ENCODE peak calls at places on chromosomes 11 and 22, in six cellular contexts. K is stomach, E is GM23338, L is HCT116, C is Panc1, V is breast epithelium. R is an unnamed sample. For H3K4me1, the result is how much of the 10 kb centered on the place peaks cover.

GRCh38 chr11:112310414-112310813 is 49.8 kb upstream of the PLET1 start:
- DNase-seq in K (no peak), E (no peak), L (no peak), C (no peak), V (no peak), R (no peak)

GRCh38 chr22:33051960-33052839 is 6.0 kb downstream of the SYN3 start:
- DNase-seq in K (no peak), E (peak), L (no peak), C (no peak), V (no peak), R (no peak)

GRCh38 chr11:94997437-94997836 is 23.9 kb downstream of the KDM4D start:
- DNase-seq in K (no peak), E (peak), L (no peak), C (no peak), V (no peak), R (no peak)

GRCh38 chr11:67283490-67283963 is 5.6 kb upstream of the ANKRD13D start:
- DNase-seq in K (no peak), E (no peak), L (no peak), C (no peak), V (no peak), R (peak)

GRCh38 chr11:133078591-133079179 is 453.6 kb downstream of the OPCML start:
- DNase-seq in K (peak), E (peak), L (no peak), C (no peak), V (no peak), R (no peak)

GRCh38 chr22:19086944-19087343 is 35.3 kb downstream of the DGCR2 start:
- DNase-seq in K (no peak), E (no peak), L (no peak), C (no peak), V (no peak), R (no peak)

GRCh38 chr11:22734628-22735345 is 68.4 kb downstream of the GAS2 start:
- DNase-seq in K (no peak), E (no peak), L (no peak), C (no peak), V (no peak), R (no peak)

GRCh38 chr22:20727118-20728015 is 46.5 kb upstream of the SERPIND1 start:
- DNase-seq in K (no peak), E (no peak), L (no peak), C (no peak), V (no peak), R (no peak)

GRCh38 chr22:39238561-39238960 is 6.2 kb downstream of the PDGFB start:
- DNase-seq in K (no peak), E (no peak), L (no peak), C (no peak), V (no peak), R (no peak)

GRCh38 chr22:20380486-20380885 is 13.5 kb upstream of the ZNF74 start:
- DNase-seq in K (no peak), E (no peak), L (no peak), C (no peak), V (no peak), R (no peak)

GRCh38 chr11:47185305-47186075 is 744 bp downstream of the PACSIN3 start:
- DNase-seq in K (peak), E (peak), L (no peak), C (no peak), V (peak), R (no peak)

GRCh38 chr11:67267188-67268035 is 1.1 kb downstream of the GRK2 start:
- DNase-seq in K (peak), E (no peak), L (no peak), C (no peak), V (no peak), R (peak)

GRCh38 chr11:83235825-83236224 is 42.3 kb downstream of the ANKRD42 start:
- DNase-seq in K (no peak), E (no peak), L (no peak), C (no peak), V (no peak), R (no peak)

GRCh38 chr11:70252844-70253243 is 17.6 kb upstream of the PPFIA1 start:
- DNase-seq in K (no peak), E (no peak), L (no peak), C (no peak), V (no peak), R (no peak)

GRCh38 chr11:107018902-107019493 is 722 bp upstream of the GUCY1A2 start:
- DNase-seq in K (peak), E (peak), L (no peak), C (no peak), V (peak), R (peak)

GRCh38 chr11:47130541-47130940 is 46.1 kb downstream of the ARFGAP2 start:
- DNase-seq in K (no peak), E (peak), L (no peak), C (no peak), V (no peak), R (no peak)

GRCh38 chr22:36879775-36880174 is 19.0 kb downstream of the NCF4 start:
- DNase-seq in K (no peak), E (no peak), L (no peak), C (no peak), V (no peak), R (no peak)

GRCh38 chr11:91156041-91156440 is 933.2 kb upstream of the CHORDC1 start:
- DNase-seq in K (no peak), E (no peak), L (no peak), C (no peak), V (no peak), R (no peak)

GRCh38 chr11:119680899-119681370 is 48.1 kb downstream of the NECTIN1 start:
- DNase-seq in K (peak), E (no peak), L (no peak), C (no peak), V (no peak), R (no peak)

GRCh38 chr11:44880511-44880910 is 70.2 kb downstream of the TP53I11 start:
- DNase-seq in K (no peak), E (no peak), L (no peak), C (no peak), V (no peak), R (no peak)

GRCh38 chr11:132072044-132072879 is 701.8 kb downstream of the NTM start:
- DNase-seq in K (no peak), E (no peak), L (no peak), C (no peak), V (no peak), R (no peak)

GRCh38 chr11:78230161-78230877 is 41.6 kb downstream of the USP35 start:
- DNase-seq in K (no peak), E (no peak), L (no peak), C (no peak), V (no peak), R (no peak)

GRCh38 chr11:57402188-57403066 is 12.0 kb upstream of the PRG2 start:
- DNase-seq in K (no peak), E (no peak), L (peak), C (no peak), V (no peak), R (no peak)

GRCh38 chr22:29992341-29993275 is 87.7 kb upstream of the HORMAD2 start:
- DNase-seq in K (no peak), E (peak), L (no peak), C (no peak), V (no peak), R (no peak)

GRCh38 chr11:58577441-58578135 is 1.3 kb upstream of the ZFP91 start:
- DNase-seq in K (peak), E (no peak), L (no peak), C (no peak), V (peak), R (peak)

GRCh38 chr11:12693075-12693473 is 18.9 kb downstream of the TEAD1 start:
- DNase-seq in K (no peak), E (no peak), L (no peak), C (peak), V (no peak), R (no peak)

GRCh38 chr11:62865641-62866040 is 15.1 kb upstream of the SLC3A2 start:
- DNase-seq in K (no peak), E (no peak), L (no peak), C (no peak), V (no peak), R (no peak)

GRCh38 chr11:61871158-61871597 is 20.2 kb downstream of the FADS3 start:
- DNase-seq in K (peak), E (peak), L (peak), C (peak), V (no peak), R (peak)

GRCh38 chr11:109364851-109365250 is 57.1 kb upstream of the C11orf87 start:
- DNase-seq in K (no peak), E (no peak), L (no peak), C (no peak), V (no peak), R (no peak)

GRCh38 chr22:19915287-19915954 is 26.2 kb upstream of the COMT start:
- DNase-seq in K (no peak), E (no peak), L (no peak), C (no peak), V (no peak), R (no peak)

GRCh38 chr11:63564785-63565350 is 1.7 kb upstream of the PLAAT2 start:
- DNase-seq in K (peak), E (no peak), L (no peak), C (no peak), V (no peak), R (no peak)

GRCh38 chr11:69108030-69108429 is 47.7 kb upstream of the SMIM38 start:
- DNase-seq in K (no peak), E (no peak), L (no peak), C (no peak), V (no peak), R (no peak)

GRCh38 chr11:128179049-128179448 is 408.3 kb downstream of the ETS1 start:
- DNase-seq in K (no peak), E (no peak), L (no peak), C (no peak), V (no peak), R (no peak)

GRCh38 chr11:31822604-31823371 is 11.7 kb upstream of the PAX6 start:
- DNase-seq in K (no peak), E (peak), L (no peak), C (no peak), V (no peak), R (no peak)

GRCh38 chr11:34633990-34634725 is 13.3 kb downstream of the EHF start:
- DNase-seq in K (no peak), E (no peak), L (no peak), C (no peak), V (no peak), R (no peak)

GRCh38 chr11:34631297-34631696 is 10.4 kb downstream of the EHF start:
- DNase-seq in K (no peak), E (no peak), L (no peak), C (no peak), V (no peak), R (no peak)

GRCh38 chr11:34631737-34632104 is 10.8 kb downstream of the EHF start:
- DNase-seq in K (peak), E (no peak), L (no peak), C (no peak), V (peak), R (no peak)

GRCh38 chr11:34632105-34632780 is 11.3 kb downstream of the EHF start:
- DNase-seq in K (peak), E (no peak), L (no peak), C (no peak), V (no peak), R (no peak)

GRCh38 chr11:34633640-34633989 is 12.7 kb downstream of the EHF start:
- DNase-seq in K (no peak), E (no peak), L (no peak), C (no peak), V (no peak), R (no peak)
- H3K27ac ChIP-seq in K (peak), E (no peak), L (peak), C (peak), V (peak), R (no peak)

GRCh38 chr22:41350087-41350486 is 31.7 kb upstream of the TEF start:
- DNase-seq in K (no peak), E (no peak), L (no peak), C (no peak), V (no peak), R (no peak)
- TF ChIP-seq POLR2AphosphoS5 in K (no peak), E (no peak), L (no peak), C (no peak), V (no peak), R (no peak)

GRCh38 chr22:43232445-43232844 is 45.5 kb upstream of the TTLL12 start:
- DNase-seq in K (no peak), E (no peak), L (no peak), C (no peak), V (no peak), R (no peak)
- H3K4me1 ChIP-seq in K (under half), E (under half), L (under half), C (under half), V (under half), R (under half)

GRCh38 chr11:115505165-115505564 is 950 bp upstream of the CADM1 start:
- DNase-seq in K (no peak), E (peak), L (no peak), C (no peak), V (no peak), R (no peak)

GRCh38 chr11:115502636-115503082 is 1.6 kb downstream of the CADM1 start:
- DNase-seq in K (no peak), E (peak), L (no peak), C (no peak), V (no peak), R (no peak)

GRCh38 chr11:115504279-115505158 is at the start of gene CADM1:
- DNase-seq in K (peak), E (peak), L (no peak), C (peak), V (peak), R (peak)

GRCh38 chr11:115503083-115503885 is 931 bp downstream of the CADM1 start:
- DNase-seq in K (peak), E (peak), L (no peak), C (no peak), V (peak), R (peak)

DNA sequence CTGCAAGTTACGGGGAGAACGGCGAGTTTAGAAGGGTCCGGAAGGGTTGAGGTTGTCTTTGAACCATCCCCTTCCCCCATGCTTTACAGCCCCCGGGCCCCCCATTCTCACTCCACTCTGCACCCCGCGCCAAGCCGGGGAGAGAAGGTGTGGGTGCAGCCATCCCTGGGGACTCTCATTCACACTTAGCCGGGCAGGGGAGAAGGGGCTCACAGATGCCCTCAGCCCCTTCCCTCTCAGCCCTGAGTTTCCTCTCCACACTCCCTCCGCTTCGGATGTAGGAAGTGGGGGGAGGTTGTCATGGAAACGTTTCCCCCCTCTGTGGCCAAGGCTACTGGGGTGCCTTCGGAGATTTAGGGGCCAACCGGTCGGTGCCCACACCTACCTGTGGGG is 333 bp downstream of the CADM1 start:
- DNase-seq in K (no peak), E (no peak), L (no peak), C (no peak), V (no peak), R (peak)
- H3K27ac ChIP-seq in K (peak), E (no peak), L (no peak), C (no peak), V (peak), R (peak)

DNA sequence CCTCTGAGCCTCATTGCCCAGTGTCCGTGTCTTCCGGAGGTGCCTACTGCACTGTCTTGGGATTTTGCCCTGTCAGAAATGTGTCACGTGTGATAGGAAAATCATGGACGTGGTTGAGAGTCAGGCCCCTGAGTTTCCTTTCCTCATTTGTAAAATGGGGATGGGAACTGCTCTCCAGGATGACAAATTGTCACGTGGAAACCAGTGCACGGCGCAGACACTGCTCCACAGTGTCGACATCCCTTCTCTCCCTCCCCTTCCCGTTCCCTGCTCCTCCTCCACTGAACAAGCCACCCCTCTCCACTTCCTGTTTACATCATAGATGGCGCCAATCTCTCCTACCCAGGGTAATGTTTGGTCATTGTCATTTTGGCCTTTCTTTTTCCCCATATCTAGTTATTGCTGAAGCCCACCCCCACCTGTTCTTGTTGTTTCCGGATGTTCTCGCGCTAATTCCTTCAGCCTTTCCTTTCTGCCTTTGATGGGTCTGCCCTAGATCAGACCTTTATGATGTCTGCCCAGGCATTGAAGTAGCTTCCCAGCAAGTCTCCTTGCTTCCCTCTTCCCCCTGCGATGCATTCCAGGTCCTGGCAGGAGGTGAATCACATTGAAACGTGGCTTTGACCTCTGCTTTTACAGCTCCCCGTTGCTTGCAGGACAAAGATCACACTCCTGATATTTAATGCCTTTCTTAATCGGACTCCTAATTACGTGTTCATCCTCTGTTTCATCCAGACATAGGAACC is 91.8 kb downstream of the TBC1D22A start:
- DNase-seq in K (no peak), E (peak), L (no peak), C (no peak), V (no peak), R (no peak)
- TF ChIP-seq POLR2AphosphoS5 in K (peak), E (no peak), L (no peak), C (no peak), V (no peak), R (no peak)

GRCh38 chr11:3052567-3052966 is 4.7 kb downstream of the CARS1 start:
- DNase-seq in K (no peak), E (no peak), L (no peak), C (no peak), V (no peak), R (no peak)
- H3K4me1 ChIP-seq in K (half or more), E (under half), L (under half), C (half or more), V (under half), R (under half)

R was measured in spleen.